ENCODE peak calls at places on chromosomes 7 and 10, in four cellular contexts. O is HFFc6, V is RWPE1, J is RWPE2. M is an unnamed sample.
A peak's percentile ranks its signal among the peaks of the same experiment; 100 is the strongest.

GRCh38 chr7:479948-480499 is 39.6 kb downstream of the PDGFA start:
- DNase-seq in O (no peak), V (no peak), J (peak; percentile 49), M (no peak)

GRCh38 chr10:92486637-92487036 is 87.3 kb downstream of the IDE start:
- DNase-seq in O (no peak), V (no peak), J (no peak), M (no peak)

GRCh38 chr7:39951156-39951942 is 1.3 kb downstream of the CDK13 start:
- DNase-seq in O (peak; percentile 30), V (peak; percentile 44), J (peak; percentile 64), M (peak; percentile 73)

GRCh38 chr10:115555887-115556402 is 462.8 kb downstream of the ATRNL1 start:
- DNase-seq in O (no peak), V (no peak), J (no peak), M (no peak)

GRCh38 chr7:30321089-30321991 is 36.9 kb downstream of the ZNRF2 start:
- DNase-seq in O (no peak), V (no peak), J (no peak), M (no peak)

GRCh38 chr7:123811056-123811455 is 33.9 kb upstream of the HYAL4 start:
- DNase-seq in O (no peak), V (peak; percentile 15), J (no peak), M (no peak)

GRCh38 chr7:20229652-20230500 is 12.7 kb upstream of the MACC1 start:
- DNase-seq in O (peak; percentile 35), V (peak; percentile 68), J (no peak), M (no peak)

GRCh38 chr7:29921404-29922010 is 68.1 kb downstream of the SCRN1 start:
- DNase-seq in O (peak; percentile 54), V (peak; percentile 65), J (no peak), M (peak; percentile 60)

GRCh38 chr10:71796749-71797405 is 23.6 kb upstream of the VSIR start:
- DNase-seq in O (no peak), V (no peak), J (peak; percentile 57), M (no peak)

GRCh38 chr7:100818366-100818765 is 9.0 kb downstream of the EPHB4 start:
- DNase-seq in O (no peak), V (no peak), J (no peak), M (no peak)

GRCh38 chr10:13859979-13860619 is 273.3 kb downstream of the PRPF18 start:
- DNase-seq in O (peak; percentile 61), V (no peak), J (no peak), M (no peak)

GRCh38 chr7:22251284-22251683 is 105.7 kb downstream of the RAPGEF5 start:
- DNase-seq in O (no peak), V (no peak), J (no peak), M (no peak)

GRCh38 chr7:156834462-156834861 is 58.5 kb downstream of the LMBR1 start:
- DNase-seq in O (no peak), V (no peak), J (no peak), M (no peak)

GRCh38 chr10:29630205-29631048 is 4.3 kb downstream of the SVIL start:
- DNase-seq in O (no peak), V (peak; percentile 42), J (no peak), M (no peak)

GRCh38 chr7:137091396-137091795 is 222.9 kb downstream of the CHRM2 start:
- DNase-seq in O (no peak), V (no peak), J (no peak), M (no peak)

GRCh38 chr7:129032017-129032416 is 22.9 kb downstream of the TNPO3 start:
- DNase-seq in O (no peak), V (no peak), J (no peak), M (no peak)

GRCh38 chr10:29714096-29714874 is 79.5 kb upstream of the SVIL start:
- DNase-seq in O (peak; percentile 83), V (peak; percentile 84), J (no peak), M (no peak)

GRCh38 chr10:78973901-78974408 is 94.8 kb upstream of the ZMIZ1 start:
- DNase-seq in O (peak; percentile 30), V (peak; percentile 88), J (no peak), M (no peak)

GRCh38 chr10:74103560-74104248 is 46.9 kb downstream of the AP3M1 start:
- DNase-seq in O (peak; percentile 30), V (no peak), J (no peak), M (peak; percentile 63)

GRCh38 chr7:107559864-107560263 is 3.9 kb downstream of the COG5 start:
- DNase-seq in O (peak; percentile 43), V (no peak), J (no peak), M (no peak)

GRCh38 chr7:157699357-157700013 is 362.7 kb downstream of the DNAJB6 start:
- DNase-seq in O (no peak), V (no peak), J (peak; percentile 23), M (no peak)

DNA sequence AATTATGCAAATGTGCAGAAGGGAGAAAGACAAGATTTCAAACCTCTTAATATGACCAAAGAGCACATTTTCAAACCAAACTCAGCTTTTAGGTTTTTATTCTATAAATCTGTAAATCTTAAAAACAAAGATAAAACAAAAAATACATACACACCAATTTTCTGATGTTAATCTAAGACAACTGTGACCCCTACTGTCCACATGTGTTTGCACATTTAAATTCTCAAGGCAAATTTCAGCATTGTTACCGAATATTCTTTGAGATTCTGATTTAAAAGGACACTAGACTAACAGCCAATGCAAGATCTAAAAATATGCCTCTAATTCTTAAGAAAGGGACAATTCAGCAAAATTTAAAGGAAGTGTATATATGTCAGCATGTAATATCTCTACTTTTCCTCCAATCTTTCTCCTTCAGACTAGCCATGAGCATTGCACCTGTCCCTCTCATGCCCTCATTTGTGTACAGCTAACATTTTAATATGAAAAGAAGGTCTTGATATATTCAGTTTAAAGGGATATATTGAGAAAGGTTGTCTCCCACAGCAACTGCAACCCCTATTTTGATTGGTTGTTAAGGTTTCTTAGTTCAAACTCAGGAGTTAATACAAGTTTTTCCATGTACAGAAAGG is 417.9 kb downstream of the IPMK start:
- DNase-seq in O (no peak), V (peak; percentile 5), J (no peak), M (no peak)
- TF ChIP-seq CTCF in O (peak; percentile 73), V (peak; percentile 50), J (peak; percentile 76), M (no peak)

GRCh38 chr7:7895754-7896153 is 72.8 kb upstream of the GLCCI1 start:
- DNase-seq in O (no peak), V (no peak), J (no peak), M (no peak)
- TF ChIP-seq CTCF in O (no peak), V (no peak), J (no peak), M (no peak)

GRCh38 chr10:43667317-43667731 is 18.6 kb upstream of the ZNF32 start:
- DNase-seq in O (no peak), V (no peak), J (no peak), M (no peak)
- TF ChIP-seq CTCF in O (peak; percentile 39), V (no peak), J (no peak), M (no peak)

GRCh38 chr7:51369746-51370145 is 53.1 kb upstream of the COBL start:
- DNase-seq in O (no peak), V (no peak), J (no peak), M (no peak)
- TF ChIP-seq CTCF in O (peak; percentile 53), V (peak; percentile 33), J (peak; percentile 44), M (peak; percentile 45)